ENCODE peak calls at places on chromosomes 13 and 19, in seven cellular contexts. One of them, this sample, is unnamed.

GRCh38 chr19:54448037-54448773 is 794 bp upstream of the LENG8 start:
- DNase-seq in IMR-90: peak; percentile 68
- DNase-seq in heart left ventricle: peak; percentile 62
- DNase-seq in fibroblast of lung: peak; percentile 60
- DNase-seq in astrocyte of the spinal cord: peak; percentile 60
- DNase-seq in mesothelial cell of epicardium: no peak
- DNase-seq in lower lobe of right lung: peak; percentile 74
- DNase-seq in this sample: peak; percentile 57

GRCh38 chr13:73684750-73685149 is 449.5 kb downstream of the KLF12 start:
- DNase-seq in astrocyte of the spinal cord: no peak
- DNase-seq in IMR-90: no peak
- DNase-seq in fibroblast of lung: no peak
- DNase-seq in heart left ventricle: no peak
- DNase-seq in lower lobe of right lung: no peak
- DNase-seq in mesothelial cell of epicardium: no peak
- DNase-seq in this sample: no peak

GRCh38 chr19:18340237-18340989 is at the start of gene PGPEP1:
- DNase-seq in IMR-90: peak; percentile 41
- DNase-seq in fibroblast of lung: peak; percentile 49
- DNase-seq in heart left ventricle: peak; percentile 65
- DNase-seq in astrocyte of the spinal cord: peak; percentile 37
- DNase-seq in mesothelial cell of epicardium: peak; percentile 43
- DNase-seq in lower lobe of right lung: peak; percentile 85
- DNase-seq in this sample: peak; percentile 35

GRCh38 chr19:51357952-51358351 is 8.2 kb downstream of the ETFB start:
- DNase-seq in fibroblast of lung: no peak
- DNase-seq in lower lobe of right lung: no peak
- DNase-seq in heart left ventricle: no peak
- DNase-seq in mesothelial cell of epicardium: no peak
- DNase-seq in IMR-90: no peak
- DNase-seq in astrocyte of the spinal cord: no peak
- DNase-seq in this sample: no peak

GRCh38 chr13:111658150-111659100 is 338.0 kb downstream of the TEX29 start:
- DNase-seq in fibroblast of lung: no peak
- DNase-seq in heart left ventricle: no peak
- DNase-seq in astrocyte of the spinal cord: no peak
- DNase-seq in IMR-90: no peak
- DNase-seq in lower lobe of right lung: no peak
- DNase-seq in mesothelial cell of epicardium: no peak
- DNase-seq in this sample: no peak

GRCh38 chr13:35475960-35476943 is at the start of gene MAB21L1:
- DNase-seq in lower lobe of right lung: no peak
- DNase-seq in astrocyte of the spinal cord: peak; percentile 62
- DNase-seq in heart left ventricle: no peak
- DNase-seq in fibroblast of lung: peak; percentile 52
- DNase-seq in IMR-90: peak; percentile 19
- DNase-seq in mesothelial cell of epicardium: no peak
- DNase-seq in this sample: peak; percentile 91

GRCh38 chr13:111153977-111154332 is 38.8 kb downstream of the ARHGEF7 start:
- DNase-seq in astrocyte of the spinal cord: no peak
- DNase-seq in lower lobe of right lung: no peak
- DNase-seq in heart left ventricle: no peak
- DNase-seq in IMR-90: no peak
- DNase-seq in fibroblast of lung: no peak
- DNase-seq in mesothelial cell of epicardium: no peak
- DNase-seq in this sample: no peak

GRCh38 chr13:110012102-110012739 is 225.8 kb upstream of the IRS2 start:
- DNase-seq in mesothelial cell of epicardium: no peak
- DNase-seq in fibroblast of lung: peak; percentile 92
- DNase-seq in heart left ventricle: no peak
- DNase-seq in IMR-90: peak; percentile 97
- DNase-seq in lower lobe of right lung: no peak
- DNase-seq in astrocyte of the spinal cord: peak; percentile 97
- DNase-seq in this sample: peak; percentile 97

GRCh38 chr19:42203700-42204099 is 13.8 kb downstream of the DEDD2 start:
- DNase-seq in fibroblast of lung: no peak
- DNase-seq in lower lobe of right lung: no peak
- DNase-seq in IMR-90: no peak
- DNase-seq in mesothelial cell of epicardium: no peak
- DNase-seq in heart left ventricle: no peak
- DNase-seq in astrocyte of the spinal cord: no peak
- DNase-seq in this sample: no peak

GRCh38 chr13:40096357-40096911 is 441.0 kb downstream of the COG6 start:
- DNase-seq in lower lobe of right lung: no peak
- DNase-seq in mesothelial cell of epicardium: no peak
- DNase-seq in fibroblast of lung: no peak
- DNase-seq in IMR-90: no peak
- DNase-seq in heart left ventricle: no peak
- DNase-seq in astrocyte of the spinal cord: no peak
- DNase-seq in this sample: no peak

GRCh38 chr13:23467932-23468278 is 34.4 kb upstream of the SACS start:
- DNase-seq in mesothelial cell of epicardium: no peak
- DNase-seq in IMR-90: no peak
- DNase-seq in heart left ventricle: no peak
- DNase-seq in lower lobe of right lung: no peak
- DNase-seq in fibroblast of lung: no peak
- DNase-seq in astrocyte of the spinal cord: no peak
- DNase-seq in this sample: no peak

GRCh38 chr19:18287836-18288772 is 6.7 kb upstream of the JUND start:
- DNase-seq in lower lobe of right lung: no peak
- DNase-seq in heart left ventricle: no peak
- DNase-seq in mesothelial cell of epicardium: no peak
- DNase-seq in fibroblast of lung: no peak
- DNase-seq in astrocyte of the spinal cord: peak; percentile 42
- DNase-seq in IMR-90: no peak
- DNase-seq in this sample: no peak

GRCh38 chr19:51691122-51692064 is 1.7 kb upstream of the SPACA6 start:
- DNase-seq in mesothelial cell of epicardium: no peak
- DNase-seq in astrocyte of the spinal cord: peak; percentile 54
- DNase-seq in lower lobe of right lung: no peak
- DNase-seq in heart left ventricle: no peak
- DNase-seq in fibroblast of lung: peak; percentile 75
- DNase-seq in IMR-90: peak; percentile 65
- DNase-seq in this sample: peak; percentile 41

GRCh38 chr19:23075031-23075733 is 41.6 kb upstream of the ZNF730 start:
- DNase-seq in astrocyte of the spinal cord: peak; percentile 78
- DNase-seq in heart left ventricle: peak; percentile 67
- DNase-seq in mesothelial cell of epicardium: peak; percentile 49
- DNase-seq in fibroblast of lung: peak; percentile 76
- DNase-seq in IMR-90: peak; percentile 72
- DNase-seq in lower lobe of right lung: peak; percentile 51
- DNase-seq in this sample: no peak

GRCh38 chr19:54164369-54165068 is 5.0 kb upstream of the LENG1 start:
- DNase-seq in fibroblast of lung: peak; percentile 49
- DNase-seq in lower lobe of right lung: peak; percentile 76
- DNase-seq in astrocyte of the spinal cord: no peak
- DNase-seq in mesothelial cell of epicardium: no peak
- DNase-seq in IMR-90: peak; percentile 22
- DNase-seq in heart left ventricle: peak; percentile 55
- DNase-seq in this sample: no peak

GRCh38 chr19:30870861-30871260 is 478.4 kb downstream of the TSHZ3 start:
- DNase-seq in lower lobe of right lung: no peak
- DNase-seq in heart left ventricle: no peak
- DNase-seq in astrocyte of the spinal cord: no peak
- DNase-seq in IMR-90: peak; percentile 1
- DNase-seq in mesothelial cell of epicardium: peak; percentile 50
- DNase-seq in fibroblast of lung: no peak
- DNase-seq in this sample: no peak

GRCh38 chr13:106819413-106820180 is 251.7 kb upstream of the ARGLU1 start:
- DNase-seq in mesothelial cell of epicardium: no peak
- DNase-seq in lower lobe of right lung: no peak
- DNase-seq in heart left ventricle: no peak
- DNase-seq in astrocyte of the spinal cord: no peak
- DNase-seq in IMR-90: no peak
- DNase-seq in fibroblast of lung: no peak
- DNase-seq in this sample: no peak

GRCh38 chr19:50719119-50719435 is 525 bp downstream of the SHANK1 start:
- DNase-seq in heart left ventricle: no peak
- DNase-seq in lower lobe of right lung: no peak
- DNase-seq in astrocyte of the spinal cord: no peak
- DNase-seq in fibroblast of lung: no peak
- DNase-seq in IMR-90: no peak
- DNase-seq in mesothelial cell of epicardium: no peak
- DNase-seq in this sample: no peak

GRCh38 chr13:33072282-33072681 is 56.1 kb downstream of the KL start:
- DNase-seq in mesothelial cell of epicardium: no peak
- DNase-seq in heart left ventricle: no peak
- DNase-seq in lower lobe of right lung: no peak
- DNase-seq in IMR-90: no peak
- DNase-seq in fibroblast of lung: no peak
- DNase-seq in astrocyte of the spinal cord: no peak
- DNase-seq in this sample: no peak

GRCh38 chr19:55676384-55676783 is 1.4 kb downstream of the EPN1 start:
- DNase-seq in mesothelial cell of epicardium: no peak
- DNase-seq in astrocyte of the spinal cord: no peak
- DNase-seq in IMR-90: peak; percentile 13
- DNase-seq in heart left ventricle: peak; percentile 56
- DNase-seq in lower lobe of right lung: no peak
- DNase-seq in fibroblast of lung: no peak
- DNase-seq in this sample: peak; percentile 30

GRCh38 chr19:49344516-49345423 is 9.6 kb downstream of the CD37 start:
- DNase-seq in IMR-90: no peak
- DNase-seq in fibroblast of lung: no peak
- DNase-seq in astrocyte of the spinal cord: no peak
- DNase-seq in heart left ventricle: no peak
- DNase-seq in mesothelial cell of epicardium: no peak
- DNase-seq in lower lobe of right lung: no peak
- DNase-seq in this sample: no peak

GRCh38 chr19:12777217-12778019 is 2.1 kb upstream of the HOOK2 start:
- DNase-seq in IMR-90: peak; percentile 68
- DNase-seq in lower lobe of right lung: peak; percentile 86
- DNase-seq in fibroblast of lung: peak; percentile 81
- DNase-seq in astrocyte of the spinal cord: peak; percentile 85
- DNase-seq in heart left ventricle: peak; percentile 84
- DNase-seq in mesothelial cell of epicardium: peak; percentile 72
- DNase-seq in this sample: peak; percentile 63

GRCh38 chr13:113157206-113157928 is 1.1 kb upstream of the PROZ start:
- DNase-seq in lower lobe of right lung: no peak
- DNase-seq in IMR-90: no peak
- DNase-seq in heart left ventricle: no peak
- DNase-seq in fibroblast of lung: no peak
- DNase-seq in mesothelial cell of epicardium: no peak
- DNase-seq in astrocyte of the spinal cord: no peak
- DNase-seq in this sample: no peak

GRCh38 chr19:28019901-28020300 is 1193.0 kb downstream of the UQCRFS1 start:
- DNase-seq in lower lobe of right lung: no peak
- DNase-seq in fibroblast of lung: no peak
- DNase-seq in heart left ventricle: no peak
- DNase-seq in mesothelial cell of epicardium: no peak
- DNase-seq in IMR-90: no peak
- DNase-seq in astrocyte of the spinal cord: no peak
- DNase-seq in this sample: no peak

DNA sequence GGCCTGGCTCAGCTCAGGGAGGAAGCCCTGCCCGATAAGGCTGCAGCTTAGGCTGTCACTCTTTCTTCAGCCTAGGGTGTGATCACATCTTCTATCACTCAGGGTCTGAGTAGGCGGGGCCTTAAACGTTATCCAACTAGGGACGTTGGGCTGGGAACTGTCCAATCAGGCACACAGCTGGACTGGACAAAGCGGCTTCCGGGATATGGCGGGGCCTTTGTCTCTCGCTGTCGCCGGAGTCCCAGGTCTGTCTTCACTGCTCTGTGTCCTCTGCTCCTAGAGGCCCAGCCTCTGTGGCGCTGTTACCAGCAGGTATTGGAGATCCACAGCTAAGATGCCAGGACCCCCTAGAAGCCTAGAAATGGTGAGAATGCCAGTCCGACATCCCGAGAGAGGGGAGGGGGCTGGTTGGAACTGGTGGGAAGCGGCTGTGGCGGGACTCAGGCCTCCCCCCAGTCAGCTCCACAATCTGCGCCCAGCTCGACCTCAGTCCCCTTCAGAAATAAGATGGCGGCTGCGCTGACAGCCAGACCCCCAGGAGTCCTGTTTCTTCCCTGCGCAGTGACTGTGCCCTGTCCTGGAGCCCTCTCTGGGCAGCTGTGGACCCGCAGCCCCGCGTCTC is at the start of gene ZNF254:
- DNase-seq in astrocyte of the spinal cord: peak; percentile 95
- DNase-seq in lower lobe of right lung: peak; percentile 92
- DNase-seq in IMR-90: peak; percentile 95
- DNase-seq in mesothelial cell of epicardium: peak; percentile 75
- DNase-seq in heart left ventricle: peak; percentile 96
- DNase-seq in fibroblast of lung: peak; percentile 96
- DNase-seq in this sample: peak; percentile 78
- TF ChIP-seq CTCF in astrocyte of the spinal cord: peak; percentile 9
- TF ChIP-seq CTCF in lower lobe of right lung: no peak
- TF ChIP-seq CTCF in IMR-90: no peak
- TF ChIP-seq CTCF in mesothelial cell of epicardium: no peak
- TF ChIP-seq CTCF in heart left ventricle: no peak
- TF ChIP-seq CTCF in fibroblast of lung: no peak
- TF ChIP-seq CTCF in this sample: no peak

GRCh38 chr13:85298387-85298924 is 500.8 kb downstream of the SLITRK6 start:
- DNase-seq in lower lobe of right lung: no peak
- DNase-seq in fibroblast of lung: no peak
- DNase-seq in heart left ventricle: no peak
- DNase-seq in mesothelial cell of epicardium: no peak
- DNase-seq in IMR-90: no peak
- DNase-seq in astrocyte of the spinal cord: no peak
- DNase-seq in this sample: no peak
- TF ChIP-seq CTCF in lower lobe of right lung: no peak
- TF ChIP-seq CTCF in fibroblast of lung: no peak
- TF ChIP-seq CTCF in heart left ventricle: no peak
- TF ChIP-seq CTCF in mesothelial cell of epicardium: no peak
- TF ChIP-seq CTCF in IMR-90: no peak
- TF ChIP-seq CTCF in astrocyte of the spinal cord: no peak
- TF ChIP-seq CTCF in this sample: no peak

GRCh38 chr19:680287-681028 is 4.3 kb downstream of the FSTL3 start:
- DNase-seq in astrocyte of the spinal cord: peak; percentile 99
- DNase-seq in mesothelial cell of epicardium: peak; percentile 99
- DNase-seq in fibroblast of lung: peak; percentile 99
- DNase-seq in IMR-90: peak; percentile 98
- DNase-seq in heart left ventricle: peak; percentile 99
- DNase-seq in lower lobe of right lung: peak; percentile 100
- DNase-seq in this sample: peak; percentile 98
- TF ChIP-seq CTCF in astrocyte of the spinal cord: peak; percentile 28
- TF ChIP-seq CTCF in mesothelial cell of epicardium: no peak
- TF ChIP-seq CTCF in fibroblast of lung: no peak
- TF ChIP-seq CTCF in IMR-90: peak; percentile 63
- TF ChIP-seq CTCF in heart left ventricle: peak; percentile 64
- TF ChIP-seq CTCF in lower lobe of right lung: peak; percentile 46
- TF ChIP-seq CTCF in this sample: peak; percentile 67

GRCh38 chr19:35851213-35852028 is 883 bp downstream of the NPHS1 start:
- DNase-seq in heart left ventricle: no peak
- DNase-seq in lower lobe of right lung: no peak
- DNase-seq in mesothelial cell of epicardium: no peak
- DNase-seq in astrocyte of the spinal cord: no peak
- DNase-seq in fibroblast of lung: no peak
- DNase-seq in IMR-90: no peak
- DNase-seq in this sample: no peak
- TF ChIP-seq CTCF in heart left ventricle: no peak
- TF ChIP-seq CTCF in lower lobe of right lung: no peak
- TF ChIP-seq CTCF in mesothelial cell of epicardium: no peak
- TF ChIP-seq CTCF in astrocyte of the spinal cord: no peak
- TF ChIP-seq CTCF in fibroblast of lung: no peak
- TF ChIP-seq CTCF in IMR-90: no peak
- TF ChIP-seq CTCF in this sample: no peak

GRCh38 chr19:46017095-46017429 is 5.8 kb downstream of the PGLYRP1 start:
- DNase-seq in astrocyte of the spinal cord: no peak
- DNase-seq in mesothelial cell of epicardium: no peak
- DNase-seq in fibroblast of lung: no peak
- DNase-seq in IMR-90: no peak
- DNase-seq in heart left ventricle: no peak
- DNase-seq in lower lobe of right lung: no peak
- DNase-seq in this sample: no peak
- TF ChIP-seq CTCF in astrocyte of the spinal cord: no peak
- TF ChIP-seq CTCF in mesothelial cell of epicardium: peak; percentile 43
- TF ChIP-seq CTCF in fibroblast of lung: no peak
- TF ChIP-seq CTCF in IMR-90: no peak
- TF ChIP-seq CTCF in heart left ventricle: no peak
- TF ChIP-seq CTCF in lower lobe of right lung: no peak
- TF ChIP-seq CTCF in this sample: peak; percentile 58

This sample was measured in HFFc6.